ENCODE peak calls at places on chromosome 1, in four cellular contexts. H, X, U and O are unnamed samples.

GRCh38 chr1:201013031-201013485 is 10.5 kb downstream of the KIF21B start:
- DNase-seq in X (no peak), U (no peak), H (peak), O (no peak)

GRCh38 chr1:31939484-31940329 is 1.5 kb upstream of the PTP4A2 start:
- DNase-seq in X (peak), U (peak), H (peak), O (peak)

GRCh38 chr1:238485062-238485905 is 594.6 kb upstream of the ZP4 start:
- DNase-seq in X (peak), H (no peak), U (peak), O (no peak)

GRCh38 chr1:211305044-211305443 is 21.6 kb upstream of the TRAF5 start:
- DNase-seq in X (no peak), U (peak), H (no peak), O (no peak)

GRCh38 chr1:64775152-64775551 is 30.3 kb downstream of the RAVER2 start:
- DNase-seq in H (no peak), U (no peak), X (no peak), O (no peak)

GRCh38 chr1:56200446-56200845 is 378.9 kb downstream of the PLPP3 start:
- DNase-seq in X (no peak), U (no peak), H (no peak), O (no peak)

GRCh38 chr1:248906741-248907661 is 966 bp downstream of the PGBD2 start:
- DNase-seq in X (no peak), U (peak), H (no peak), O (no peak)

GRCh38 chr1:23434260-23434775 is 9.8 kb upstream of the TCEA3 start:
- DNase-seq in H (no peak), X (no peak), U (no peak), O (no peak)

GRCh38 chr1:54439550-54440223 is 33.5 kb upstream of the SSBP3 start:
- DNase-seq in X (no peak), U (no peak), H (no peak), O (no peak)

GRCh38 chr1:228097333-228098081 is 5.6 kb downstream of the C1orf35 start:
- DNase-seq in U (no peak), H (no peak), X (no peak), O (no peak)

GRCh38 chr1:118147542-118147941 is 37.5 kb downstream of the SPAG17 start:
- DNase-seq in H (no peak), U (peak), X (no peak), O (no peak)

GRCh38 chr1:118145736-118146135 is 39.3 kb downstream of the SPAG17 start:
- DNase-seq in X (no peak), H (no peak), U (no peak), O (no peak)

GRCh38 chr1:118151312-118151937 is 33.6 kb downstream of the SPAG17 start:
- DNase-seq in X (peak), H (no peak), U (peak), O (peak)

GRCh38 chr1:118144777-118145176 is 40.3 kb downstream of the SPAG17 start:
- DNase-seq in X (no peak), U (no peak), H (no peak), O (no peak)

DNA sequence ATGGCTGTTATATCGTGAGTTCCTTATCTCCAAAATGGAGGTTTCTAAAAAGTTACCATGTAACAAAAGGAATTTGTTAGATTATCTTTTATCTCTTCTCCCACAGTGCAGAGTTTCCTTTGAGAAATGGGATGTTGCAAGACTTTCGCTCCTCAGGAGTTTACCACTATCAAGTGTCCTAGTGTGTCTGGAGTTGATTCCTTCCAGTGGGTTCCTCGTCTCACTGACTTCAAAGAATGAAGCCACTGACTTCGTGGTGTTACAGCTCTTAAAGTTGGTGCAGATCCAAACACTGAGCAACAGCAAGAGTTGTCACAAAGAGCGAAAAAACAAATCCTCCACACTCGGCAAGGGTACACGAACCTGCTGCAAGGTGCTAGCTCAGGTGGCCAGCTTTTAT is 37.0 kb downstream of the SPAG17 start:
- DNase-seq in U (peak), H (no peak), X (no peak), O (no peak)
- H3K4me3 ChIP-seq in U (no peak), H (no peak), X (no peak), O (no peak)

GRCh38 chr1:204286841-204287387 is 72.8 kb downstream of the PLEKHA6 start:
- DNase-seq in U (no peak), X (peak), H (peak), O (no peak)

GRCh38 chr1:204285438-204286322 is 71.9 kb upstream of the GOLT1A start:
- DNase-seq in H (no peak), X (no peak), U (no peak), O (no peak)

GRCh38 chr1:204287466-204287881 is 72.3 kb downstream of the PLEKHA6 start:
- DNase-seq in U (no peak), X (no peak), H (no peak), O (no peak)

GRCh38 chr1:204284929-204285328 is 71.1 kb upstream of the GOLT1A start:
- DNase-seq in H (no peak), U (no peak), X (no peak), O (no peak)

GRCh38 chr1:204286323-204286714 is 72.5 kb upstream of the GOLT1A start:
- DNase-seq in H (no peak), X (no peak), U (no peak), O (no peak)
- H3K4me3 ChIP-seq in H (no peak), X (no peak), U (no peak), O (no peak)

DNA sequence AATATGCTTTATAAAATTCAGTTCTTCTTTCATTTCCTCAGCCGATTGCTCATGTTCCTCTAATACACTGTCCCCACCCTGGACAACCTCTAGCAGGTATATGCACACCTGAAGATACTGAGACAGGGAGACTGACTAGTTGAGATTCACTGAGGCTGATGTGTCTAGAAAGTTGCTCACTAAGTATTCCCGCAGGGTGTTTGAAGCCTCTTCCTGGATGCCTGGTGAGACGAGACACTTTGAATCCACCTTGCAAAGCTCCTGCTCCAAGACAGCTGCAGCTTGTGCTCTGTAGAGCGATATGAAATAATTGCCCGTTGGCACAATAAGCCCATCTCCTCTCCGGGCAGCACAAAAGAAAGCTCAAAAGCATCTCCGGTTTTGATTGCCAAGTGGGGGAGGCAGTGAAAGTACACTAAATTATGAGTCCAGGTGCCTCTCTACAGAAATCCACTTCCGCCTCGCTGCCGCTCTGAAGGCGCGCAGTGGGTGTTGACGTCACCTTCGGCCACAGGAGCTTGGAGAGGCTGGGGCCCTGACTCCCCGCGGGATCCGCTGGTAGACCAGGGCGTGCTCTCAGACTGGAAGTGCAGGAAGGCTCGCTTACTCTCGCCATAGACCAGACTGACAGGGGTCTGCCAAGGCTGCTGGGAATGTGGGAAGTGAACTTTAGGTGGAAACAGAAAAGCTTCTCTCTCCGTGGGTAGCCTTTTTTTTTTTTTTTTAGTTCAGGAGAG is 46.3 kb downstream of the GPA33 start:
- DNase-seq in X (peak), H (peak), U (no peak), O (peak)
- H3K4me3 ChIP-seq in X (no peak), H (peak), U (no peak), O (peak)

GRCh38 chr1:182085726-182086125 is 24.2 kb upstream of the ZNF648 start:
- DNase-seq in U (no peak), X (no peak), H (no peak), O (no peak)

GRCh38 chr1:182083851-182084486 is 22.5 kb upstream of the ZNF648 start:
- DNase-seq in U (no peak), H (no peak), X (peak), O (no peak)

GRCh38 chr1:182086136-182086535 is 24.6 kb upstream of the ZNF648 start:
- DNase-seq in X (no peak), U (no peak), H (no peak), O (no peak)

GRCh38 chr1:182086620-182087019 is 25.1 kb upstream of the ZNF648 start:
- DNase-seq in H (no peak), X (no peak), U (no peak), O (no peak)

GRCh38 chr1:182084487-182085316 is 23.2 kb upstream of the ZNF648 start:
- DNase-seq in X (peak), U (peak), H (peak), O (peak)
- H3K4me3 ChIP-seq in X (no peak), U (no peak), H (no peak), O (no peak)

GRCh38 chr1:171653796-171654704 is 1.6 kb upstream of the MYOC start:
- DNase-seq in U (peak), H (no peak), X (no peak), O (no peak)

GRCh38 chr1:171654705-171655214 is 2.3 kb upstream of the MYOC start:
- DNase-seq in X (no peak), U (no peak), H (no peak), O (no peak)

GRCh38 chr1:171652234-171652822 is at the start of gene MYOC:
- DNase-seq in X (no peak), U (no peak), H (no peak), O (no peak)

GRCh38 chr1:171661076-171661650 is 8.7 kb upstream of the MYOC start:
- DNase-seq in H (no peak), X (no peak), U (no peak), O (no peak)

GRCh38 chr1:171655215-171656116 is 3.0 kb upstream of the MYOC start:
- DNase-seq in H (peak), X (peak), U (peak), O (no peak)
- H3K4me3 ChIP-seq in H (no peak), X (no peak), U (peak), O (no peak)

GRCh38 chr1:37620707-37621106 is 14.0 kb downstream of the RSPO1 start:
- DNase-seq in U (no peak), H (no peak), X (no peak), O (no peak)
- H3K4me3 ChIP-seq in U (no peak), H (no peak), X (no peak), O (no peak)

DNA sequence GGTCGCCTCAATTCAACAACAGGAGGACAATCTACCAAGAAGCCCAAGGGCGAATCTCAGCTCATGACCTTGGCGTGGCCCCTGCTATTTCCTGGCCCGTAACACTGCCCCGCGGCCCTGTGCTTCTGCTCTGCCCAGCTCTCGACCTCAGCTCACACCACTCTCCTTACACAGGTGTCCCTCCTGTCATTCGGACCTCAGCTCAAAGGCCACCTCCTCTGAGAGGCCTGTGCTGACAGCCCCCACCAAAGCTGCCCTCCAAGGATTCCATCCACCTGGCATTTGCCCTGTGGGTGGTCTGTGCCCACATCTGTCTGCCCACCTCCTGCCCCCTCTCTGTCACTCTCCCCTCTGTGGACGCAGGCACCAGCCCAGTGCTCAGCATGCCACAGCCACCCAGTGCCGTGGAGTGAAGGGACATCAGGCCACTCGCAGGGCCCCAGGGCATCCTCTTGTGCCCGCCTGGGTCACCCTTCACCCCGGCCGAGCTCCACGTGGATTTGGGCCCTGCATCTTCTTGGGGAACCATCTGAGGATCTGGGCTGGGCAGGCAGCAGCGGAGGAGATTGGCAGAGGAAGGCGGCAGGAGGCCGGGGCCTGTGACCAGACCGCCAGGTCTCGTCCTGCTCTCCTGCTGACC is 70.3 kb downstream of the DHRS3 start:
- DNase-seq in U (no peak), H (peak), X (no peak), O (no peak)
- H3K4me3 ChIP-seq in U (no peak), H (no peak), X (no peak), O (no peak)